ENCODE peak calls at places on chromosome X, in five cellular contexts. S is K562, N is GM12878, H is SK-N-SH, M is HepG2. W is an unnamed sample.

GRCh38 chrX:50747471-50747900 is 66.5 kb downstream of the SHROOM4 start:
- DNase-seq in S (peak), N (no peak), H (peak), M (peak), W (peak)

GRCh38 chrX:42079968-42080367 is 156.6 kb upstream of the CASK start:
- DNase-seq in S (no peak), N (no peak), H (no peak), M (no peak), W (peak)

GRCh38 chrX:120759685-120760084 is 116.0 kb downstream of the CT47B1 start:
- DNase-seq in S (no peak), N (no peak), H (no peak), M (no peak), W (no peak)

GRCh38 chrX:96987228-96987627 is 103.5 kb downstream of the RPA4 start:
- DNase-seq in S (no peak), N (no peak), H (no peak), M (no peak), W (peak)

GRCh38 chrX:120736989-120737388 is 107.1 kb upstream of the C1GALT1C1 start:
- DNase-seq in S (no peak), N (no peak), H (no peak), M (no peak), W (peak)

GRCh38 chrX:100829730-100830129 is 9.5 kb downstream of the CSTF2 start:
- DNase-seq in S (no peak), N (peak), H (no peak), M (no peak), W (peak)

GRCh38 chrX:8027876-8028275 is 100.7 kb upstream of the PNPLA4 start:
- DNase-seq in S (no peak), N (no peak), H (no peak), M (no peak), W (no peak)

GRCh38 chrX:7330971-7331746 is 183.2 kb upstream of the PUDP start:
- DNase-seq in S (no peak), N (no peak), H (no peak), M (no peak), W (peak)

GRCh38 chrX:155086202-155086840 is 15.0 kb downstream of the BRCC3 start:
- DNase-seq in S (peak), N (no peak), H (peak), M (peak), W (peak)

GRCh38 chrX:80808854-80809493 is 703 bp downstream of the BRWD3 start:
- DNase-seq in S (no peak), N (no peak), H (peak), M (no peak), W (no peak)

GRCh38 chrX:42946544-42947223 is 168.7 kb upstream of the PPP1R2C start:
- DNase-seq in S (no peak), N (no peak), H (no peak), M (no peak), W (no peak)

GRCh38 chrX:69082055-69082752 is 83.0 kb downstream of the PJA1 start:
- DNase-seq in S (no peak), N (no peak), H (no peak), M (no peak), W (no peak)

GRCh38 chrX:110964761-110965160 is 131.2 kb upstream of the PAK3 start:
- DNase-seq in S (no peak), N (no peak), H (no peak), M (no peak), W (no peak)

GRCh38 chrX:21481761-21482160 is 107.5 kb downstream of the CNKSR2 start:
- DNase-seq in S (no peak), N (no peak), H (no peak), M (no peak), W (no peak)

DNA sequence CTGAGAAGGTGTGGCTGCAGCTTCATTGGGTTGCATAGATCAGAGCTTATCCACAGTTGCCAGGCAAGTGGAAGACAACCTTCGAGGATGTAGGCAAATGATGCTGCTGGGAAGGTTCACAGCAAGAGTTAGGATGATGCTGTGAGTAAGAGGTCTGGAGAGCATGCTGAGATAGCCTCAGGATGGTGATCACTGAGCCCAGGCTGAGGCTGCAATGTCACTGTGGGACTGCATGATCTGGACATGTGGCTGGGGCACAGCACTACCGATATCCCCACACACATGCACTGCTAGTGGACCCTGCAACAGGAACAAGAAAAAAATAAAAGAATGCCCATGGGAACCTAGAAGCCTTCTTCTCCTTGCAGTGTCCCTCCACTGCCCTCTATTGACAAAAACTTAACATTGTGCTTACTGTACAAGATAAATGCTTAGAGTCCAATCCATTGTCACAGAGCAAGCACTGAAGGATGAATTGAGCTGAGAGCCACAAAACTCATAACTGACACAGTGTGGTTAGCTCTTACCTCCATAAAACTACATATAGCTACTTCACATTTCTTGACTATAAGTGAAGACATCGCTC is 105.6 kb downstream of the CNKSR2 start:
- DNase-seq in S (no peak), N (no peak), H (peak), M (peak), W (peak)
- TF ChIP-seq MXI1 in S (no peak), N (no peak), H (no peak), M (no peak), W (no peak)

DNA sequence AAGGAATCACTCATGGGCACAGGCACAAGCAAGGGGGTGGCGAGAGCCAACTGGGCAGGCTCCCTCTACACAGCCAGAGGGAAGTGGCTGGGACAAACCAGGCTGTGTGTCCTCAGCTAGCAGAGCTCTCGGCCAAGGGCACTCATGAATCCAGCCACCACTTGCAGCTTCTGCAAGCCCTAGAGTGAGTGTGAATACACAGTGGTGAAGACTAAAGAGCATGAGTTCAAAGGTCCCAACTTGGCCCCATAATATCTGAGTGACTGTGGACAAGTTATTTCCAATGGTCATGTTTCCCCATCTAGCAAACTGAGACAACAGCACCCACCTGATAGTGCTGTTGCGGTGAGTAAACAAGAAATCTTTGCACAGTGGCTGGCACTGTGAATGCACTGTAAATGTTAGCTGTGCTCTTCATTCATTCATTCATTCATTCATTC is 51.7 kb downstream of the ADGRG2 start:
- DNase-seq in S (no peak), N (no peak), H (no peak), M (peak), W (no peak)
- TF ChIP-seq MXI1 in S (no peak), N (no peak), H (no peak), M (no peak), W (no peak)

GRCh38 chrX:153816821-153817220 is 13.5 kb downstream of the PDZD4 start:
- DNase-seq in S (peak), N (no peak), H (peak), M (no peak), W (no peak)
- TF ChIP-seq MXI1 in S (no peak), N (no peak), H (no peak), M (no peak), W (no peak)

DNA sequence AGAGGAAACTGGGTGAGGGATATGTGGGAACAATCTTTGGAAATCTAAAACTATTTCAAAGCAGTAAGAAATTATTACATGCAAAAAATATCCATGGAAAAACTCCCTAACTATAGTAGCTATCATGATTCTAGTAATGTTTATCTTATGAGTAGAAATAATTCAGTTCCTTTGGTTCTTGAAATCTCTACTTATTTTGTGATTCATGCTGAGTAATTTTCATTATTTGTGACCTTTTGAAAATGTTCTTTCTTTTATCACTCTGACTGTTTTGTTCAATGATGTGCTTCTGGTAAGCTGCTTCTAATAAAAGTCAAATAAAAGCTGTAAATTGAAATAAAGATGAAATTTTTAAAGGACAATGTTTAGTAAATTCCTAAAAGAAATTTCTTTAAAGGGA is 40.4 kb upstream of the MAGEB10 start:
- DNase-seq in S (no peak), N (no peak), H (no peak), M (no peak), W (peak)
- TF ChIP-seq MXI1 in S (no peak), N (no peak), H (no peak), M (no peak), W (no peak)

DNA sequence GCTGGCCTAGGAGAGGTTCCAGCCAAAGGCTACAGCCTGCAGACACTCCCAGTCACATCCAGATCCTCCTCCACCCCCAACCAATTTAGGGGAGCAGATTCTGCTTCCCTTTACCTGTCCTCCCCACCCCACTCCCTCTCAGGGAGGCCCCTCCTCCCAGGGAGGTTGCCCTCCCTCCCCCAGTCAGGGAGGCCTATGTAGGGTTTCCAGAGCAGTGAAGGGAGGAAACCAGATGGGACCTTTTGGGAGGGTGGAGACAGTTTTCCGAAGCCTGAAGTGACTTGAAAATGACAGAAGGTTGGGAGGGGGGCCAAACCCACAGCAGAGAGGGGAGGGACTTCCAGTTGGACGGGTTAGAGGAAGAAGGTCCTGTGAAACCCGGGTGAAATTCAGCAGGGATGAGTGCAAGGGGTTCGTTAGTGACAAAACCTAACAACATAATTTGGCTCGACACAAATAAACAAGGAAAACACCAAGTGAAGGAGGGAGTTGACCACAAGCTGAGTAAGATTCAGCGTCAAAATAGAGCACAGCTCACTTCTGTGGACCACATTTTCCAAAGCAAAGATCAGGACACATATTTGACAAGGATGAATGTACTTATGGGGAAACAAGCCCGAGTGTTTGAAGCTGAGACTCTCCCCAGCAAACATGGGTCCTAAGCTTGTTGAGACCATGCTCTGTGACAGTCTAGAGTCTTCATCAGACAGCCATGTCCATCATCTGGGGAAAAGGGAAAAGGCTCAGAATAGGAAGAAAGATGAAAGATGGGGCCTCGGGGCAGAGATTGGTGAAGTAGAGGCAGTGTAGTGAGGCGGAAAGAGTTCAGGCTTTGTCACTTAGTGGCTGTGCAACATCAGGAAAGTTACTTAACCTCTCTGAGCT is 46.4 kb downstream of the PRPS1 start:
- DNase-seq in S (peak), N (no peak), H (no peak), M (no peak), W (no peak)
- TF ChIP-seq MXI1 in S (no peak), N (no peak), H (no peak), M (no peak), W (no peak)

DNA sequence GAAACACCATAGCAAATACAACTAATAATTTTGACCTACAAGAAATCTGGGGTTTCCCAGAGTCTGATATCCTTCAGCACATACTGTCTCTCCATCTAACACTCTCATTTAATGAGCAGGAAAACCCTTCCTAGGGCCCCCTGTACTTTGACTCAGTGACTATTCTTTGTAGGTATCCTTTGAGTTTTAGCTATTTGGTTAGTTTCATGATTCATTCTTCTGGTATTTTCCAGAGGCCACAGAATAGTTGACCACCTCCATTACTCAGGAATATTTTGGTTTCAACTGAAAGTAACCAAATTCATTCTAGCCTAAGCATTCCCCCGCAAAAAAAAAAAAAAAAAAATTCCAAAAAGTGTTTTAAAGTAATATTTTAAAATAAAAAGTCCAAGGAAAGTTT is 140.0 kb downstream of the IDS start:
- DNase-seq in S (no peak), N (no peak), H (no peak), M (peak), W (no peak)
- TF ChIP-seq MXI1 in S (no peak), N (no peak), H (no peak), M (no peak), W (no peak)

GRCh38 chrX:9911479-9911878 is 55.7 kb upstream of the CLDN34 start:
- DNase-seq in S (no peak), N (no peak), H (no peak), M (no peak), W (peak)
- TF ChIP-seq MXI1 in S (no peak), N (no peak), H (no peak), M (no peak), W (no peak)

DNA sequence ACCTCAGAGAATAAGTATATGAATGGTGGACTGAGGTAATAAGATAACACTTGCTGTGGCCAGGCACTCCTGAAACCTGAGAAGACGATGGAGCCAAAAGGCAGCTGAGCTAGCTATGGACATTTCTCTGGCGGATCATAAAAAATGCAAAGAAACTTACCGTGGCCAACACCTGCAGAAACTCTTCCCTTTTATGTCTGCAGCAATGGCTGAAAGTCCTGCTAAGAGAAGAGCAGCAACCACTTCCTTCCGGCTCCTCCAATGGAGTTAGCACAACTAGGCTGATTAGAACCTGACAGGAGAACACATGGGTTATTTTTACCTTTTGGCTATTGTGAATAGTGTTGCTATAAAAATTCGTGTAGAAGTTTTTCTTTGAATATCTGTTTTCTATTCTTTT is 76.0 kb upstream of the MAGEB16 start:
- DNase-seq in S (no peak), N (no peak), H (no peak), M (no peak), W (no peak)
- TF ChIP-seq MXI1 in S (no peak), N (no peak), H (no peak), M (no peak), W (no peak)

GRCh38 chrX:38320819-38321218 is 6.5 kb downstream of the RPGR start:
- DNase-seq in S (no peak), N (no peak), H (no peak), M (no peak), W (no peak)

GRCh38 chrX:38315186-38315585 is 12.1 kb downstream of the RPGR start:
- DNase-seq in S (no peak), N (no peak), H (no peak), M (no peak), W (no peak)

GRCh38 chrX:38313190-38313589 is 14.1 kb downstream of the RPGR start:
- DNase-seq in S (no peak), N (no peak), H (no peak), M (no peak), W (peak)

GRCh38 chrX:38318606-38319005 is 8.7 kb downstream of the RPGR start:
- DNase-seq in S (no peak), N (no peak), H (no peak), M (no peak), W (no peak)

DNA sequence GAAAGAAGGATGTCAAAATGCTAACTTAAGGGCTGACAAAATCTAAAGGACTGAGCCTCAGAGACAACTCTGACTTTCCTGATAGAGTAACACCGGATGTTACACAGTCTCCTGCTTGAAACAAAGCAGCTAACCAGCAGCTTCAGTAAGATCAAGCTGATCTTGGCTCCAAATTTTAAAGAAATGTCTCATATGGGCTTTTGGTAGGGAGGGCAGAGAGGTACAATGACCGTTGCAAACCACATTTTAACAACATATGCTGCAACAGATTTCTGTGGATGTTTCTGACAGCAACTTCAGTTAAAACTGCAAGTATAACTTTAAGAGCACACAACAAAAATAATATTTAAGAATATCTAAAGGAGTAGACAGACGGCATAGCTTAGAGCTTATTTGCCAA is 9.1 kb downstream of the RPGR start:
- DNase-seq in S (no peak), N (no peak), H (no peak), M (no peak), W (no peak)
- TF ChIP-seq MXI1 in S (no peak), N (no peak), H (no peak), M (no peak), W (no peak)

GRCh38 chrX:77742788-77743476 is 43.1 kb downstream of the ATRX start:
- DNase-seq in S (no peak), N (no peak), H (no peak), M (no peak), W (no peak)

GRCh38 chrX:77749695-77750094 is 36.3 kb downstream of the ATRX start:
- DNase-seq in S (no peak), N (no peak), H (no peak), M (no peak), W (peak)

GRCh38 chrX:77740376-77740905 is 45.6 kb downstream of the ATRX start:
- DNase-seq in S (no peak), N (no peak), H (no peak), M (no peak), W (no peak)

DNA sequence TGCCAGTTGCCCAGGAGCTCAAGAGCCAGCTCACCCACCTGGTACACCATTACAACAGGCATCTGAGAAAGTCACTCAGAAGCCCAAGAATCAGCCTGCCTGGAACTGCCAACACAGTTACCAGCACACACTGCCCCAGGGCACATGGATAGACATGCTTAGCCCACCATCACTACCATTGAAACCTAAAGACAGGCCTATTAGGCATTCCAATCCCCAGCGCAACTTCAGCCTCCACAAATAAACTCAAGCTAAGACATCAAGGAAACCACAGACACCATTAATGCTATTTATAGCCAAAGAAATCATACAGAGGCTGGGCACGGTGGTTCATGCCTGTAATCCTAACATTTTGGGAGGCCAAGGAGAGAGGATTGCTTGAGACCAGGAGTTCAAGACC is 42.3 kb downstream of the ATRX start:
- DNase-seq in S (no peak), N (no peak), H (no peak), M (no peak), W (peak)
- TF ChIP-seq MXI1 in S (no peak), N (no peak), H (no peak), M (no peak), W (no peak)

W was measured in IMR-90.